ENCODE peak calls at places on chromosomes 1 and 21, in seven cellular contexts. One of them, this sample, is unnamed.

GRCh38 chr21:15094706-15095105 is 29.9 kb upstream of the NRIP1 start:
- DNase-seq in NCI-H748 treated with DMSO at 0.1 percent for 48 hours: no peak
- DNase-seq in HTR-8/SVneo: no peak
- DNase-seq in KBM-7: no peak
- DNase-seq in lower leg skin: no peak
- DNase-seq in activated CD8-positive, alpha-beta memory T cell treated with anti-CD3 and anti-CD28 coated beads for 48 hours: no peak
- DNase-seq in H4: peak
- DNase-seq in this sample: no peak

GRCh38 chr21:15144026-15144425 is 79.2 kb upstream of the NRIP1 start:
- DNase-seq in NCI-H748 treated with DMSO at 0.1 percent for 48 hours: no peak
- DNase-seq in HTR-8/SVneo: no peak
- DNase-seq in KBM-7: no peak
- DNase-seq in lower leg skin: no peak
- DNase-seq in activated CD8-positive, alpha-beta memory T cell treated with anti-CD3 and anti-CD28 coated beads for 48 hours: no peak
- DNase-seq in H4: no peak
- DNase-seq in this sample: no peak

GRCh38 chr1:173062156-173062938 is 11.6 kb upstream of the TNFSF18 start:
- DNase-seq in NCI-H748 treated with DMSO at 0.1 percent for 48 hours: no peak
- DNase-seq in HTR-8/SVneo: peak
- DNase-seq in KBM-7: peak
- DNase-seq in lower leg skin: no peak
- DNase-seq in activated CD8-positive, alpha-beta memory T cell treated with anti-CD3 and anti-CD28 coated beads for 48 hours: no peak
- DNase-seq in H4: peak
- DNase-seq in this sample: no peak

GRCh38 chr21:42463861-42464515 is 32.0 kb downstream of the RSPH1 start:
- DNase-seq in NCI-H748 treated with DMSO at 0.1 percent for 48 hours: peak
- DNase-seq in HTR-8/SVneo: no peak
- DNase-seq in KBM-7: peak
- DNase-seq in lower leg skin: no peak
- DNase-seq in activated CD8-positive, alpha-beta memory T cell treated with anti-CD3 and anti-CD28 coated beads for 48 hours: no peak
- DNase-seq in H4: no peak
- DNase-seq in this sample: peak

GRCh38 chr1:223750730-223751572 is 38.6 kb downstream of the CAPN2 start:
- DNase-seq in NCI-H748 treated with DMSO at 0.1 percent for 48 hours: no peak
- DNase-seq in HTR-8/SVneo: no peak
- DNase-seq in KBM-7: no peak
- DNase-seq in lower leg skin: no peak
- DNase-seq in activated CD8-positive, alpha-beta memory T cell treated with anti-CD3 and anti-CD28 coated beads for 48 hours: no peak
- DNase-seq in H4: no peak
- DNase-seq in this sample: no peak

GRCh38 chr1:151131832-151132675 is 14.4 kb downstream of the SEMA6C start:
- DNase-seq in NCI-H748 treated with DMSO at 0.1 percent for 48 hours: no peak
- DNase-seq in HTR-8/SVneo: no peak
- DNase-seq in KBM-7: no peak
- DNase-seq in lower leg skin: no peak
- DNase-seq in activated CD8-positive, alpha-beta memory T cell treated with anti-CD3 and anti-CD28 coated beads for 48 hours: no peak
- DNase-seq in H4: no peak
- DNase-seq in this sample: peak

GRCh38 chr1:228144213-228145049 is 4.4 kb downstream of the GUK1 start:
- DNase-seq in NCI-H748 treated with DMSO at 0.1 percent for 48 hours: no peak
- DNase-seq in HTR-8/SVneo: no peak
- DNase-seq in KBM-7: no peak
- DNase-seq in lower leg skin: no peak
- DNase-seq in activated CD8-positive, alpha-beta memory T cell treated with anti-CD3 and anti-CD28 coated beads for 48 hours: no peak
- DNase-seq in H4: no peak
- DNase-seq in this sample: no peak

GRCh38 chr1:97254731-97255463 is 533.3 kb downstream of the PTBP2 start:
- DNase-seq in NCI-H748 treated with DMSO at 0.1 percent for 48 hours: no peak
- DNase-seq in HTR-8/SVneo: no peak
- DNase-seq in KBM-7: no peak
- DNase-seq in lower leg skin: no peak
- DNase-seq in activated CD8-positive, alpha-beta memory T cell treated with anti-CD3 and anti-CD28 coated beads for 48 hours: no peak
- DNase-seq in H4: no peak
- DNase-seq in this sample: no peak

GRCh38 chr1:228902781-228903572 is 167.7 kb downstream of the RHOU start:
- DNase-seq in NCI-H748 treated with DMSO at 0.1 percent for 48 hours: peak
- DNase-seq in HTR-8/SVneo: peak
- DNase-seq in KBM-7: no peak
- DNase-seq in lower leg skin: peak
- DNase-seq in activated CD8-positive, alpha-beta memory T cell treated with anti-CD3 and anti-CD28 coated beads for 48 hours: no peak
- DNase-seq in H4: peak
- DNase-seq in this sample: peak

GRCh38 chr1:199357591-199357990 is 669.9 kb upstream of the NR5A2 start:
- DNase-seq in NCI-H748 treated with DMSO at 0.1 percent for 48 hours: no peak
- DNase-seq in HTR-8/SVneo: no peak
- DNase-seq in KBM-7: no peak
- DNase-seq in lower leg skin: no peak
- DNase-seq in activated CD8-positive, alpha-beta memory T cell treated with anti-CD3 and anti-CD28 coated beads for 48 hours: no peak
- DNase-seq in H4: no peak
- DNase-seq in this sample: no peak

GRCh38 chr21:32140212-32141008 is 138.4 kb downstream of the MIS18A start:
- DNase-seq in NCI-H748 treated with DMSO at 0.1 percent for 48 hours: no peak
- DNase-seq in HTR-8/SVneo: no peak
- DNase-seq in KBM-7: no peak
- DNase-seq in lower leg skin: no peak
- DNase-seq in activated CD8-positive, alpha-beta memory T cell treated with anti-CD3 and anti-CD28 coated beads for 48 hours: no peak
- DNase-seq in H4: no peak
- DNase-seq in this sample: no peak

GRCh38 chr1:225766967-225767413 is 10.6 kb upstream of the SRP9 start:
- DNase-seq in NCI-H748 treated with DMSO at 0.1 percent for 48 hours: no peak
- DNase-seq in HTR-8/SVneo: peak
- DNase-seq in KBM-7: no peak
- DNase-seq in lower leg skin: peak
- DNase-seq in activated CD8-positive, alpha-beta memory T cell treated with anti-CD3 and anti-CD28 coated beads for 48 hours: no peak
- DNase-seq in H4: peak
- DNase-seq in this sample: peak

GRCh38 chr1:198678301-198678836 is 39.5 kb downstream of the PTPRC start:
- DNase-seq in NCI-H748 treated with DMSO at 0.1 percent for 48 hours: no peak
- DNase-seq in HTR-8/SVneo: no peak
- DNase-seq in KBM-7: no peak
- DNase-seq in lower leg skin: no peak
- DNase-seq in activated CD8-positive, alpha-beta memory T cell treated with anti-CD3 and anti-CD28 coated beads for 48 hours: no peak
- DNase-seq in H4: no peak
- DNase-seq in this sample: no peak

GRCh38 chr1:68954841-68955240 is 458.0 kb upstream of the DEPDC1 start:
- DNase-seq in NCI-H748 treated with DMSO at 0.1 percent for 48 hours: peak
- DNase-seq in HTR-8/SVneo: peak
- DNase-seq in KBM-7: no peak
- DNase-seq in lower leg skin: no peak
- DNase-seq in activated CD8-positive, alpha-beta memory T cell treated with anti-CD3 and anti-CD28 coated beads for 48 hours: no peak
- DNase-seq in H4: no peak
- DNase-seq in this sample: peak

GRCh38 chr1:18651727-18652126 is 21.1 kb downstream of the PAX7 start:
- DNase-seq in NCI-H748 treated with DMSO at 0.1 percent for 48 hours: no peak
- DNase-seq in HTR-8/SVneo: no peak
- DNase-seq in KBM-7: no peak
- DNase-seq in lower leg skin: no peak
- DNase-seq in activated CD8-positive, alpha-beta memory T cell treated with anti-CD3 and anti-CD28 coated beads for 48 hours: no peak
- DNase-seq in H4: no peak
- DNase-seq in this sample: no peak

GRCh38 chr1:27968692-27969091 is 8.9 kb downstream of the XKR8 start:
- DNase-seq in NCI-H748 treated with DMSO at 0.1 percent for 48 hours: no peak
- DNase-seq in HTR-8/SVneo: peak
- DNase-seq in KBM-7: no peak
- DNase-seq in lower leg skin: peak
- DNase-seq in activated CD8-positive, alpha-beta memory T cell treated with anti-CD3 and anti-CD28 coated beads for 48 hours: no peak
- DNase-seq in H4: peak
- DNase-seq in this sample: no peak

GRCh38 chr21:34639882-34640788 is 25.2 kb upstream of the RCAN1 start:
- DNase-seq in NCI-H748 treated with DMSO at 0.1 percent for 48 hours: no peak
- DNase-seq in HTR-8/SVneo: no peak
- DNase-seq in KBM-7: no peak
- DNase-seq in lower leg skin: no peak
- DNase-seq in activated CD8-positive, alpha-beta memory T cell treated with anti-CD3 and anti-CD28 coated beads for 48 hours: no peak
- DNase-seq in H4: peak
- DNase-seq in this sample: no peak

GRCh38 chr1:186681806-186682205 is 1.6 kb upstream of the PTGS2 start:
- DNase-seq in NCI-H748 treated with DMSO at 0.1 percent for 48 hours: no peak
- DNase-seq in HTR-8/SVneo: no peak
- DNase-seq in KBM-7: no peak
- DNase-seq in lower leg skin: no peak
- DNase-seq in activated CD8-positive, alpha-beta memory T cell treated with anti-CD3 and anti-CD28 coated beads for 48 hours: no peak
- DNase-seq in H4: no peak
- DNase-seq in this sample: no peak

GRCh38 chr1:71046891-71047634 is 553 bp downstream of the PTGER3 start:
- DNase-seq in NCI-H748 treated with DMSO at 0.1 percent for 48 hours: no peak
- DNase-seq in HTR-8/SVneo: no peak
- DNase-seq in KBM-7: peak
- DNase-seq in lower leg skin: no peak
- DNase-seq in activated CD8-positive, alpha-beta memory T cell treated with anti-CD3 and anti-CD28 coated beads for 48 hours: no peak
- DNase-seq in H4: no peak
- DNase-seq in this sample: peak

GRCh38 chr1:150484431-150484830 is 2.8 kb upstream of the TARS2 start:
- DNase-seq in NCI-H748 treated with DMSO at 0.1 percent for 48 hours: no peak
- DNase-seq in HTR-8/SVneo: no peak
- DNase-seq in KBM-7: no peak
- DNase-seq in lower leg skin: no peak
- DNase-seq in activated CD8-positive, alpha-beta memory T cell treated with anti-CD3 and anti-CD28 coated beads for 48 hours: no peak
- DNase-seq in H4: no peak
- DNase-seq in this sample: no peak

GRCh38 chr21:14210738-14211137 is at the start of gene LIPI:
- DNase-seq in NCI-H748 treated with DMSO at 0.1 percent for 48 hours: no peak
- DNase-seq in HTR-8/SVneo: no peak
- DNase-seq in KBM-7: no peak
- DNase-seq in lower leg skin: no peak
- DNase-seq in activated CD8-positive, alpha-beta memory T cell treated with anti-CD3 and anti-CD28 coated beads for 48 hours: no peak
- DNase-seq in H4: no peak
- DNase-seq in this sample: no peak

GRCh38 chr1:215543191-215543606 is 23.9 kb upstream of the KCTD3 start:
- DNase-seq in NCI-H748 treated with DMSO at 0.1 percent for 48 hours: no peak
- DNase-seq in HTR-8/SVneo: no peak
- DNase-seq in KBM-7: peak
- DNase-seq in lower leg skin: no peak
- DNase-seq in activated CD8-positive, alpha-beta memory T cell treated with anti-CD3 and anti-CD28 coated beads for 48 hours: no peak
- DNase-seq in H4: peak
- DNase-seq in this sample: no peak

GRCh38 chr21:32346951-32347350 is 45.9 kb downstream of the URB1 start:
- DNase-seq in NCI-H748 treated with DMSO at 0.1 percent for 48 hours: no peak
- DNase-seq in HTR-8/SVneo: no peak
- DNase-seq in KBM-7: no peak
- DNase-seq in lower leg skin: no peak
- DNase-seq in activated CD8-positive, alpha-beta memory T cell treated with anti-CD3 and anti-CD28 coated beads for 48 hours: no peak
- DNase-seq in H4: no peak
- DNase-seq in this sample: no peak

GRCh38 chr21:36297938-36298572 is 21.9 kb upstream of the MORC3 start:
- DNase-seq in NCI-H748 treated with DMSO at 0.1 percent for 48 hours: no peak
- DNase-seq in HTR-8/SVneo: no peak
- DNase-seq in KBM-7: peak
- DNase-seq in lower leg skin: peak
- DNase-seq in activated CD8-positive, alpha-beta memory T cell treated with anti-CD3 and anti-CD28 coated beads for 48 hours: peak
- DNase-seq in H4: peak
- DNase-seq in this sample: no peak

GRCh38 chr1:5572794-5573193 is 419.4 kb downstream of the NPHP4 start:
- DNase-seq in NCI-H748 treated with DMSO at 0.1 percent for 48 hours: no peak
- DNase-seq in HTR-8/SVneo: no peak
- DNase-seq in KBM-7: no peak
- DNase-seq in lower leg skin: no peak
- DNase-seq in activated CD8-positive, alpha-beta memory T cell treated with anti-CD3 and anti-CD28 coated beads for 48 hours: no peak
- DNase-seq in H4: no peak
- DNase-seq in this sample: no peak

GRCh38 chr1:39995973-39996393 is 41.0 kb downstream of the MFSD2A start:
- DNase-seq in NCI-H748 treated with DMSO at 0.1 percent for 48 hours: no peak
- DNase-seq in HTR-8/SVneo: no peak
- DNase-seq in KBM-7: peak
- DNase-seq in lower leg skin: no peak
- DNase-seq in activated CD8-positive, alpha-beta memory T cell treated with anti-CD3 and anti-CD28 coated beads for 48 hours: no peak
- DNase-seq in H4: no peak
- DNase-seq in this sample: peak

GRCh38 chr1:200654660-200655059 is 15.0 kb downstream of the DDX59 start:
- DNase-seq in NCI-H748 treated with DMSO at 0.1 percent for 48 hours: no peak
- DNase-seq in HTR-8/SVneo: no peak
- DNase-seq in KBM-7: no peak
- DNase-seq in lower leg skin: no peak
- DNase-seq in activated CD8-positive, alpha-beta memory T cell treated with anti-CD3 and anti-CD28 coated beads for 48 hours: no peak
- DNase-seq in H4: no peak
- DNase-seq in this sample: no peak

GRCh38 chr21:36080386-36080785 is 10.6 kb downstream of the CBR1 start:
- DNase-seq in NCI-H748 treated with DMSO at 0.1 percent for 48 hours: no peak
- DNase-seq in HTR-8/SVneo: no peak
- DNase-seq in KBM-7: no peak
- DNase-seq in lower leg skin: peak
- DNase-seq in activated CD8-positive, alpha-beta memory T cell treated with anti-CD3 and anti-CD28 coated beads for 48 hours: no peak
- DNase-seq in H4: no peak
- DNase-seq in this sample: no peak

GRCh38 chr1:197151185-197151584 is 4.7 kb upstream of the ASPM start:
- DNase-seq in NCI-H748 treated with DMSO at 0.1 percent for 48 hours: no peak
- DNase-seq in HTR-8/SVneo: no peak
- DNase-seq in KBM-7: no peak
- DNase-seq in lower leg skin: no peak
- DNase-seq in activated CD8-positive, alpha-beta memory T cell treated with anti-CD3 and anti-CD28 coated beads for 48 hours: no peak
- DNase-seq in H4: no peak
- DNase-seq in this sample: no peak

GRCh38 chr1:6603424-6603850 is 768 bp upstream of the KLHL21 start:
- DNase-seq in NCI-H748 treated with DMSO at 0.1 percent for 48 hours: no peak
- DNase-seq in HTR-8/SVneo: no peak
- DNase-seq in KBM-7: no peak
- DNase-seq in lower leg skin: no peak
- DNase-seq in activated CD8-positive, alpha-beta memory T cell treated with anti-CD3 and anti-CD28 coated beads for 48 hours: no peak
- DNase-seq in H4: no peak
- DNase-seq in this sample: peak

GRCh38 chr1:230861970-230862595 is 6.2 kb downstream of the C1orf198 start:
- DNase-seq in NCI-H748 treated with DMSO at 0.1 percent for 48 hours: no peak
- DNase-seq in HTR-8/SVneo: no peak
- DNase-seq in KBM-7: no peak
- DNase-seq in lower leg skin: no peak
- DNase-seq in activated CD8-positive, alpha-beta memory T cell treated with anti-CD3 and anti-CD28 coated beads for 48 hours: no peak
- DNase-seq in H4: no peak
- DNase-seq in this sample: no peak

GRCh38 chr1:32998009-32998555 is 33.5 kb upstream of the RNF19B start:
- DNase-seq in NCI-H748 treated with DMSO at 0.1 percent for 48 hours: no peak
- DNase-seq in HTR-8/SVneo: no peak
- DNase-seq in KBM-7: no peak
- DNase-seq in lower leg skin: no peak
- DNase-seq in activated CD8-positive, alpha-beta memory T cell treated with anti-CD3 and anti-CD28 coated beads for 48 hours: no peak
- DNase-seq in H4: no peak
- DNase-seq in this sample: no peak

GRCh38 chr1:159307338-159307737 is 5.2 kb downstream of the FCER1A start:
- DNase-seq in NCI-H748 treated with DMSO at 0.1 percent for 48 hours: no peak
- DNase-seq in HTR-8/SVneo: no peak
- DNase-seq in KBM-7: no peak
- DNase-seq in lower leg skin: no peak
- DNase-seq in activated CD8-positive, alpha-beta memory T cell treated with anti-CD3 and anti-CD28 coated beads for 48 hours: no peak
- DNase-seq in H4: no peak
- DNase-seq in this sample: no peak

GRCh38 chr1:201376464-201377374 is 761 bp downstream of the TNNT2 start:
- DNase-seq in NCI-H748 treated with DMSO at 0.1 percent for 48 hours: no peak
- DNase-seq in HTR-8/SVneo: peak
- DNase-seq in KBM-7: peak
- DNase-seq in lower leg skin: no peak
- DNase-seq in activated CD8-positive, alpha-beta memory T cell treated with anti-CD3 and anti-CD28 coated beads for 48 hours: no peak
- DNase-seq in H4: peak
- DNase-seq in this sample: peak